ENCODE peak calls at places on chromosomes 2 and 18, in six cellular contexts. T, U, R, J, H and B are unnamed samples.

GRCh38 chr2:86831537-86831936 is 30.1 kb downstream of the CD8B start:
- DNase-seq in T (no peak), H (no peak), R (no peak), U (no peak), J (no peak), B (no peak)

GRCh38 chr2:124258481-124258880 is 233.4 kb downstream of the CNTNAP5 start:
- DNase-seq in T (peak), U (no peak), J (no peak), R (no peak), H (no peak), B (no peak)

GRCh38 chr2:85458611-85459563 is 40.4 kb downstream of the SH2D6 start:
- DNase-seq in J (no peak), U (no peak), T (no peak), H (no peak), R (no peak), B (no peak)

GRCh38 chr18:3447035-3447894 is 2.7 kb upstream of the TGIF1 start:
- DNase-seq in U (peak), J (peak), H (peak), T (peak), R (peak), B (no peak)

GRCh38 chr2:25339791-25340339 is 1.9 kb downstream of the DNMT3A start:
- DNase-seq in J (peak), R (peak), U (peak), T (no peak), H (no peak), B (no peak)

GRCh38 chr2:57549642-57550102 is 496.9 kb upstream of the VRK2 start:
- DNase-seq in H (peak), T (no peak), R (no peak), J (no peak), U (no peak), B (no peak)

GRCh38 chr2:39615675-39616074 is 50.0 kb upstream of the TMEM178A start:
- DNase-seq in H (no peak), R (no peak), U (no peak), T (no peak), J (no peak), B (no peak)

GRCh38 chr2:37356299-37356698 is 11.9 kb downstream of the QPCT start:
- DNase-seq in J (no peak), T (no peak), R (no peak), U (no peak), H (no peak), B (no peak)

GRCh38 chr2:47093626-47094025 is 61.5 kb downstream of the STPG4 start:
- DNase-seq in T (no peak), J (no peak), R (no peak), H (no peak), U (no peak), B (no peak)

GRCh38 chr2:134727385-134727784 is 8.6 kb upstream of the TMEM163 start:
- DNase-seq in R (no peak), J (no peak), T (peak), H (peak), U (no peak), B (no peak)

GRCh38 chr18:74976331-74976909 is 232.5 kb downstream of the PTGR3 start:
- DNase-seq in U (no peak), J (no peak), H (no peak), T (no peak), R (no peak), B (no peak)

GRCh38 chr2:111669928-111670695 is 213.9 kb downstream of the ANAPC1 start:
- DNase-seq in H (no peak), J (no peak), R (no peak), U (no peak), T (no peak), B (no peak)

GRCh38 chr2:182477774-182478173 is 50.9 kb upstream of the PDE1A start:
- DNase-seq in U (no peak), H (no peak), R (no peak), T (no peak), J (no peak), B (no peak)

GRCh38 chr2:85017436-85018048 is 46.6 kb downstream of the KCMF1 start:
- DNase-seq in U (no peak), H (no peak), R (no peak), T (peak), J (no peak), B (no peak)

GRCh38 chr18:9831046-9831722 is 54.6 kb upstream of the TXNDC2 start:
- DNase-seq in J (no peak), H (no peak), R (no peak), T (no peak), U (no peak), B (no peak)

GRCh38 chr2:189137519-189137918 is 42.0 kb downstream of the COL5A2 start:
- DNase-seq in U (no peak), H (no peak), R (no peak), T (no peak), J (no peak), B (no peak)

GRCh38 chr2:67865871-67866386 is 196.9 kb downstream of the C1D start:
- DNase-seq in T (no peak), H (no peak), R (no peak), U (no peak), J (no peak), B (no peak)

GRCh38 chr18:75276813-75277628 is 66.4 kb downstream of the TSHZ1 start:
- DNase-seq in R (no peak), T (no peak), J (no peak), U (no peak), H (peak), B (peak)

GRCh38 chr2:149355712-149356422 is 25.5 kb downstream of the LYPD6 start:
- DNase-seq in H (peak), U (no peak), R (no peak), J (no peak), T (no peak), B (no peak)

GRCh38 chr2:145038041-145038525 is 518.2 kb upstream of the ZEB2 start:
- DNase-seq in J (no peak), U (no peak), T (no peak), H (no peak), R (no peak), B (no peak)

GRCh38 chr2:130798472-130799221 is 38.1 kb upstream of the ARHGEF4 start:
- DNase-seq in T (peak), R (no peak), J (no peak), U (peak), H (peak), B (no peak)

GRCh38 chr2:94984964-94985575 is 40.4 kb upstream of the MAL start:
- DNase-seq in R (no peak), H (peak), T (no peak), J (no peak), U (no peak), B (no peak)

GRCh38 chr2:177188482-177189469 is 23.8 kb upstream of the HNRNPA3 start:
- DNase-seq in R (no peak), H (no peak), T (no peak), U (no peak), J (no peak), B (no peak)

GRCh38 chr2:8851811-8852560 is 14.6 kb upstream of the KIDINS220 start:
- DNase-seq in R (no peak), J (no peak), H (peak), T (peak), U (no peak), B (no peak)

GRCh38 chr2:26561918-26562810 is 79.0 kb downstream of the CIB4 start:
- DNase-seq in U (peak), J (peak), T (no peak), R (peak), H (peak), B (no peak)

GRCh38 chr2:236693531-236693930 is 123.9 kb downstream of the ACKR3 start:
- DNase-seq in J (no peak), H (no peak), T (no peak), R (no peak), U (no peak), B (no peak)

GRCh38 chr2:84963692-84964405 is 7.1 kb upstream of the KCMF1 start:
- DNase-seq in T (peak), R (no peak), U (no peak), J (no peak), H (peak), B (no peak)

GRCh38 chr2:177596866-177597265 is 204.3 kb downstream of the AGPS start:
- DNase-seq in U (no peak), R (no peak), T (no peak), H (no peak), J (no peak), B (no peak)

GRCh38 chr2:216082388-216082733 is 642 bp downstream of the TMEM169 start:
- DNase-seq in R (no peak), H (no peak), J (no peak), T (no peak), U (no peak), B (no peak)

GRCh38 chr2:216081012-216081411 is 597 bp downstream of the PECR start:
- DNase-seq in U (no peak), T (no peak), J (no peak), H (no peak), R (no peak), B (no peak)

GRCh38 chr2:216082805-216083204 is 1.1 kb downstream of the TMEM169 start:
- DNase-seq in R (no peak), U (peak), T (no peak), H (peak), J (peak), B (no peak)

GRCh38 chr2:216081487-216082387 is at the start of the genes PECR and TMEM169:
- DNase-seq in R (peak), T (peak), U (peak), J (peak), H (peak), B (no peak)

GRCh38 chr2:216083464-216084279 is 2.0 kb downstream of the TMEM169 start:
- DNase-seq in J (no peak), H (peak), U (no peak), T (no peak), R (no peak), B (peak)
- TF ChIP-seq CTCF in J (no peak), H (no peak), U (no peak), T (no peak), R (no peak), B (no peak)

DNA sequence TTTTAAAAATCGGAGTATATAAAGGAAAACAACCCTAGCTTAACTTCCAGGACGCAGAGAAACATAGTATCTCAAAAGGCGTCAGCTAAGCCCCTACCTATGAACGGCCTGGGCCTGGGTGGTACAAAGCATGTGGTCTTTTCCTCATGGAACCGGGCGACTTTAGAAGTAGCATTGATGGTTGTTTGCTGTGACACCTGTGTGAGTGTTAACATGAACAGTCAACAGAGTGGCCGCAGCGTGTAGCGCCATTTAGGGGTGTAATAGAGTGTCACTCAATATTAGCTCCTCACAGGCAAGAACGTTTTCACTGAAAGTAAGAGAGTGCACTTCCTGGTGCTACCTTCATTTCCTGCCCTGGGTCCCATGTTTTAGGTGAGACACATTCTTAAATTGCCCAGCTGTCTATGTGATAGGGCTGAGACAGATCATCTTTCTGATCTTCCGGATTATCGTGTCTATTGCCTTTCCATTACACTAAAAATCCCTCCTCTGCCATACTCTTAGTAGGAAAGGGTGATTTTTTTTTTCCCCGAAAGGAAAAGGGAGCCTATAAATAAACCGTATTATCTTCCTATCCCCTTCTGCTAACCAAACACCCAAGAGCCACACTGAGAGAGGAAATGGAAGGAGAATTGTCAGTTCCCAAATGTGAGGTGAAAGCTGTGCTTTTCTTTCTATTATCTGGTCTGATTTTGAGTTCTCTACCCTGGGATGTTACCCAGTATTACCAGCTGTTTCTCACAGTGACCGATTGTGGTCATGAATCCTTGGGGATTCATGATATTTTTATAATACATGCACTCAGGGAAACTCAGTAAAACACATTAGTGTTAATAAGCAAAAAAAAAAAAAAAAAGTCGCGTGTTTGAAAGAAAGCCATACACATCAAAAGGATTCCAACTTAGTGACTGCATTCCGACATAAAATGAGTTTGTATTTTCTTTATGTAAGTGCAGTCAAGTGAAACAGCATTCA is 1.4 kb downstream of the GORASP2 start:
- DNase-seq in R (no peak), J (peak), T (peak), H (peak), U (no peak), B (no peak)
- TF ChIP-seq CTCF in R (no peak), J (no peak), T (no peak), H (no peak), U (no peak), B (no peak)

GRCh38 chr18:46213295-46213694 is 109.1 kb downstream of the HAUS1 start:
- DNase-seq in H (peak), R (no peak), T (peak), J (no peak), U (no peak), B (no peak)
- TF ChIP-seq CTCF in H (peak), R (no peak), T (peak), J (peak), U (peak), B (peak)

GRCh38 chr2:74778381-74779371 is 55.3 kb upstream of the HK2 start:
- DNase-seq in H (peak), T (no peak), R (no peak), U (no peak), J (no peak), B (no peak)
- TF ChIP-seq CTCF in H (no peak), T (no peak), R (no peak), U (no peak), J (no peak), B (no peak)

GRCh38 chr18:79283341-79283879 is 112.3 kb upstream of the NFATC1 start:
- DNase-seq in R (no peak), T (no peak), U (no peak), J (no peak), H (no peak), B (no peak)

GRCh38 chr18:79274823-79275222 is 120.9 kb upstream of the NFATC1 start:
- DNase-seq in R (no peak), T (no peak), J (no peak), U (no peak), H (no peak), B (no peak)

GRCh38 chr18:79275992-79276391 is 119.7 kb upstream of the NFATC1 start:
- DNase-seq in U (no peak), T (no peak), J (no peak), H (peak), R (no peak), B (no peak)

GRCh38 chr18:79275461-79275860 is 120.3 kb upstream of the NFATC1 start:
- DNase-seq in J (no peak), H (no peak), U (no peak), R (no peak), T (no peak), B (no peak)

GRCh38 chr18:79278896-79279295 is 116.8 kb upstream of the NFATC1 start:
- DNase-seq in J (no peak), R (no peak), U (no peak), T (no peak), H (no peak), B (no peak)
- TF ChIP-seq CTCF in J (no peak), R (no peak), U (no peak), T (no peak), H (no peak), B (no peak)